ENCODE peak calls at places on chromosomes 7 and 10, in five cellular contexts. Z is hepatocyte, O is HCT116, T is uterus, C is MM.1S. A is an unnamed sample.

GRCh38 chr7:14717711-14718304 is 184.7 kb downstream of the DGKB start:
- DNase-seq in C (no peak), O (no peak), T (no peak), Z (peak), A (no peak)

GRCh38 chr7:47498229-47499056 is 83.5 kb downstream of the TNS3 start:
- DNase-seq in O (no peak), T (no peak), Z (no peak), C (peak), A (no peak)

GRCh38 chr10:57457972-57458512 is 809.7 kb downstream of the IPMK start:
- DNase-seq in C (peak), O (no peak), Z (no peak), T (no peak), A (no peak)

GRCh38 chr10:24762161-24762924 is 38.7 kb upstream of the ARHGAP21 start:
- DNase-seq in C (no peak), O (no peak), T (no peak), Z (no peak), A (no peak)

GRCh38 chr7:139853576-139854511 is 24.8 kb downstream of the TBXAS1 start:
- DNase-seq in O (no peak), C (no peak), Z (no peak), T (peak), A (no peak)

GRCh38 chr7:97835296-97836138 is 36.7 kb downstream of the ASNS start:
- DNase-seq in C (peak), T (peak), Z (peak), O (peak), A (peak)

GRCh38 chr10:24893127-24893526 is 59.3 kb downstream of the PRTFDC1 start:
- DNase-seq in T (no peak), Z (no peak), C (no peak), O (no peak), A (no peak)

GRCh38 chr7:43071604-43072003 is 40.8 kb upstream of the HECW1 start:
- DNase-seq in Z (peak), O (peak), C (peak), T (no peak), A (no peak)

GRCh38 chr7:105244594-105244993 is 144.1 kb downstream of the SRPK2 start:
- DNase-seq in Z (no peak), O (no peak), C (no peak), T (no peak), A (no peak)

GRCh38 chr10:122999347-122999746 is 9.2 kb downstream of the IKZF5 start:
- DNase-seq in Z (no peak), C (no peak), T (no peak), O (no peak), A (no peak)

GRCh38 chr7:101539784-101540183 is 89.3 kb downstream of the MYL10 start:
- DNase-seq in O (no peak), T (no peak), C (no peak), Z (no peak), A (no peak)

GRCh38 chr10:35225204-35225603 is 98.6 kb downstream of the CREM start:
- DNase-seq in O (no peak), C (no peak), T (no peak), Z (no peak), A (no peak)

GRCh38 chr10:128036746-128037542 is 89.3 kb downstream of the MKI67 start:
- DNase-seq in Z (peak), O (peak), T (no peak), C (no peak), A (no peak)

GRCh38 chr7:147510913-147511312 is 1079.7 kb upstream of the C7orf33 start:
- DNase-seq in Z (no peak), C (no peak), O (no peak), T (no peak), A (no peak)

GRCh38 chr7:92691578-92691977 is 101.4 kb upstream of the FAM133B start:
- DNase-seq in C (peak), T (no peak), Z (peak), O (peak), A (peak)

GRCh38 chr10:30803901-30804322 is 174.4 kb upstream of the LYZL2 start:
- DNase-seq in T (peak), C (no peak), O (no peak), Z (no peak), A (no peak)

GRCh38 chr10:35386594-35387174 is 50.4 kb downstream of the CCNY start:
- DNase-seq in O (no peak), C (no peak), Z (peak), T (no peak), A (no peak)

GRCh38 chr10:13587367-13587766 is 602 bp downstream of the PRPF18 start:
- DNase-seq in O (no peak), Z (peak), C (peak), T (no peak), A (no peak)

GRCh38 chr7:38027884-38028455 is 107.5 kb downstream of the EPDR1 start:
- DNase-seq in Z (no peak), O (no peak), T (no peak), C (no peak), A (no peak)

GRCh38 chr10:6530211-6530840 is 49.8 kb downstream of the PRKCQ start:
- DNase-seq in Z (no peak), T (no peak), O (no peak), C (no peak), A (no peak)

GRCh38 chr7:46996972-46997371 is 584.9 kb downstream of the TNS3 start:
- DNase-seq in Z (no peak), O (no peak), C (no peak), T (no peak), A (no peak)

GRCh38 chr7:51090411-51090810 is 226.2 kb downstream of the COBL start:
- DNase-seq in Z (no peak), C (no peak), T (no peak), O (no peak), A (no peak)

GRCh38 chr7:66265566-66265965 is 60.4 kb downstream of the TPST1 start:
- DNase-seq in C (peak), T (no peak), O (no peak), Z (peak), A (no peak)

GRCh38 chr7:32164341-32164996 is 94.3 kb upstream of the PDE1C start:
- DNase-seq in C (peak), T (no peak), O (peak), Z (peak), A (no peak)

GRCh38 chr10:119305860-119306513 is 98.6 kb downstream of the GRK5 start:
- DNase-seq in T (peak), Z (peak), O (peak), C (peak), A (peak)

GRCh38 chr10:114684085-114684821 is 26.2 kb upstream of the ABLIM1 start:
- DNase-seq in T (peak), O (no peak), C (no peak), Z (peak), A (no peak)

GRCh38 chr10:132158810-132159209 is 27.9 kb upstream of the DPYSL4 start:
- DNase-seq in T (no peak), C (no peak), Z (no peak), O (no peak), A (no peak)

GRCh38 chr7:29900745-29901144 is 88.9 kb downstream of the SCRN1 start:
- DNase-seq in O (no peak), C (no peak), T (no peak), Z (no peak), A (no peak)
- TF ChIP-seq CTCF in O (no peak), C (no peak), T (no peak), Z (no peak), A (no peak)

DNA sequence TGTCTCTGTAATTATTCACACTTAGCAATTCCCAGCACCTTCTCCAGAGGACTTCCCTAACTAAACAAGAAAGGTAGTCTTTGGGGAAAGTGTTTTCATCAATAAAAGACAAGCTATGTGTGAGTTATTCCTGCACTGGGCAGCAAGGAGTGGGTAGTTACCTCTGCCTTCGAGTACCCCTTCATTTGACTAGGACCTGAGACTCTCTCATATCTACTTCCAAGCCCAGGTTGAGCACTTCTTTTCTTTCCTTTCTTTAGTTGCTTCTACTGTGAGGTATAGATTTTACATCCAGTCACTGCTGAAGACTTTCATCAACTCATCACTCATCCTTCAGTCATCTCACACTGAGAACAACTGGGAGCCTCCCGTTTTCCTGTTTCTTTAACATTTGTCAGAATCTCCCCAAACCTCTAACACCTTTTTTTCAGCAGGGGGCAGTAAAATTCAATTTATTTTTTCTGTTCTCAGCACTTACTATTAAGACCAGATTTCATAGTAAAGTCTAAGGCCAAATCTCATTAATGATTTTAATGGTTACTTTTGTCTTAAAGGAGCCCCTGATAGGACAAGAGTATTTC is 80.1 kb upstream of the PRSS1 start:
- DNase-seq in O (no peak), C (peak), T (no peak), Z (peak), A (no peak)
- TF ChIP-seq CTCF in O (peak), C (peak), T (no peak), Z (peak), A (peak)

DNA sequence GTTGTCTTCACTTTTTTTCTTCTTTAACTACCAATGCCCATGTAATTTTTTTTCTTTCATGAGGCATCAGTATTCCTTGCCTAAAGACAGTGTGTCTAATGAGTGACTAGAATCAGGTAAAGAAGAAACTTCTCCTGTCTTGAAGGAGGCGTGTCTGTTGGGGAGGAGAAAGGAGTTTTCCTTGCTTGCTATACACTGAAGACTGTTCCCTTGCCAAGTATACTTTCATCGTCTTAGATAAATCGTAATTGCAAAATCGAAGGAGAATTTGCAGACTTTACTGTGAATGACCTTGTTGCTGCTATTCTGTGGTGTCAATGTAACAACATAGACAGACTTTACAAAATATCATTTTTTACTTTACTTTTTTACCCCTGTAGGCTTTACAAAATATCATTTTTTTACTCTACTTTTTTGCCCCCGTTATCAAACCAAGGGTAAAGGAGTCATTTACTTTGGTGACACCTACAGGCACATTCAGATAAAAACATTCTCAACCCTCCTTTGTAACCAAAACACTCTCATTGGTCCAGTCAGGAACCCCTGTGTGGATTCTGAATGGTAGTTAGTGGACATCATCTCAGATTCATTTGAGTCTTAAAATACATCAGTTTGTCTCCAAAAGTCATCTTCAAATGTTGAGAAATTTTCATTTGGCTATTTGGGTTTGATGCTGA is 232.4 kb downstream of the AHR start:
- DNase-seq in Z (no peak), C (peak), O (peak), T (no peak), A (no peak)
- TF ChIP-seq CTCF in Z (peak), C (peak), O (peak), T (peak), A (peak)

GRCh38 chr7:113010377-113010776 is 76.2 kb downstream of the GPR85 start:
- DNase-seq in T (no peak), O (no peak), Z (no peak), C (no peak), A (no peak)

GRCh38 chr7:113013761-113014449 is 72.7 kb downstream of the GPR85 start:
- DNase-seq in Z (no peak), C (no peak), T (no peak), O (no peak), A (no peak)

GRCh38 chr7:113015038-113015645 is 71.5 kb downstream of the GPR85 start:
- DNase-seq in C (peak), O (peak), Z (peak), T (no peak), A (no peak)
- TF ChIP-seq CTCF in C (peak), O (peak), Z (peak), T (no peak), A (no peak)

GRCh38 chr10:107865691-107866090 is 701.2 kb upstream of the SORCS1 start:
- DNase-seq in C (no peak), O (no peak), T (no peak), Z (no peak), A (no peak)
- TF ChIP-seq CTCF in C (no peak), O (no peak), T (no peak), Z (no peak), A (no peak)

A was measured in GM12864.